ENCODE peak calls at places on chromosomes 6 and 20, in four cellular contexts. A is LoVo; Y is pulmonary artery endothelial cell; S is activated naive CD4-positive, alpha-beta T cell. C is an unnamed sample.

GRCh38 chr20:5714261-5715041 is 35.8 kb upstream of the SHLD1 start:
- DNase-seq in S (no peak), Y (peak; percentile 65), A (no peak), C (peak; percentile 83)

GRCh38 chr6:36455486-36456027 is 12.8 kb downstream of the KCTD20 start:
- DNase-seq in S (no peak), A (no peak), Y (no peak), C (no peak)

GRCh38 chr20:46838002-46838401 is 56.6 kb upstream of the EYA2 start:
- DNase-seq in Y (no peak), S (no peak), A (no peak), C (no peak)

GRCh38 chr6:157374889-157375443 is 6.0 kb upstream of the ZDHHC14 start:
- DNase-seq in Y (no peak), S (no peak), A (no peak), C (no peak)

GRCh38 chr20:10642859-10643559 is 30.8 kb downstream of the JAG1 start:
- DNase-seq in A (no peak), S (no peak), Y (no peak), C (no peak)

GRCh38 chr20:57648878-57649616 is 28.8 kb upstream of the ZBP1 start:
- DNase-seq in A (no peak), S (no peak), Y (no peak), C (no peak)

GRCh38 chr20:49712918-49713778 is 530 bp downstream of the B4GALT5 start:
- DNase-seq in A (no peak), Y (no peak), S (no peak), C (no peak)

GRCh38 chr20:60139663-60140446 is 181.6 kb downstream of the CDH26 start:
- DNase-seq in S (no peak), A (no peak), Y (no peak), C (no peak)

GRCh38 chr6:144134176-144134575 is 16.1 kb upstream of the STX11 start:
- DNase-seq in Y (no peak), S (no peak), A (no peak), C (no peak)

GRCh38 chr6:149318581-149319286 is 1.2 kb downstream of the TAB2 start:
- DNase-seq in A (no peak), Y (no peak), S (no peak), C (no peak)

GRCh38 chr6:16939839-16940238 is 162.0 kb upstream of the STMND1 start:
- DNase-seq in A (no peak), Y (no peak), S (no peak), C (no peak)

GRCh38 chr6:130517444-130517931 is 151.7 kb downstream of the TMEM200A start:
- DNase-seq in A (peak; percentile 20), S (no peak), Y (no peak), C (no peak)

GRCh38 chr6:109075934-109076333 is 18.7 kb downstream of the SESN1 start:
- DNase-seq in A (no peak), S (no peak), Y (no peak), C (no peak)

GRCh38 chr6:108738684-108739406 is 109.4 kb upstream of the ARMC2 start:
- DNase-seq in Y (no peak), S (no peak), A (peak; percentile 19), C (no peak)

GRCh38 chr6:159036673-159037072 is 8.1 kb downstream of the TAGAP start:
- DNase-seq in A (no peak), S (no peak), Y (no peak), C (no peak)

GRCh38 chr6:109869398-109870165 is 108.5 kb upstream of the GPR6 start:
- DNase-seq in Y (no peak), A (no peak), S (no peak), C (no peak)

GRCh38 chr6:135423649-135424128 is 73.9 kb downstream of the AHI1 start:
- DNase-seq in Y (no peak), A (peak; percentile 43), S (no peak), C (no peak)